ENCODE peak calls at places on chromosomes 5 and 9, in four cellular contexts. Z, T, U and I are unnamed samples.
A peak's percentile ranks its signal among the peaks of the same experiment; 100 is the strongest.

GRCh38 chr5:131230406-131230805 is 33.4 kb upstream of the CDC42SE2 start:
- DNase-seq in U (no peak), Z (no peak), T (no peak), I (no peak)

GRCh38 chr9:79609468-79610018 is 37.8 kb downstream of the TLE4 start:
- DNase-seq in U (no peak), Z (no peak), T (no peak), I (no peak)

GRCh38 chr5:117455236-117456233 is 880.9 kb upstream of the SEMA6A start:
- DNase-seq in U (no peak), Z (peak; percentile 33), T (no peak), I (no peak)

GRCh38 chr5:122439645-122440044 is 127.6 kb downstream of the SNCAIP start:
- DNase-seq in U (no peak), T (no peak), Z (no peak), I (no peak)

GRCh38 chr5:28403846-28404245 is 1365.5 kb upstream of the CDH9 start:
- DNase-seq in Z (no peak), U (peak; percentile 74), T (no peak), I (no peak)

GRCh38 chr5:16663848-16664247 is 47.1 kb upstream of the RETREG1 start:
- DNase-seq in T (no peak), U (no peak), Z (no peak), I (no peak)

GRCh38 chr5:89268460-89268859 is 385.5 kb upstream of the MEF2C start:
- DNase-seq in T (no peak), Z (no peak), U (no peak), I (no peak)

GRCh38 chr5:141208478-141208877 is at the start of gene PCDHB12:
- DNase-seq in T (no peak), U (no peak), Z (peak; percentile 11), I (peak; percentile 37)

GRCh38 chr5:82813951-82814350 is 263.2 kb downstream of the TMEM167A start:
- DNase-seq in Z (no peak), U (no peak), T (no peak), I (no peak)

GRCh38 chr5:45694255-45694834 is 1.8 kb downstream of the HCN1 start:
- DNase-seq in U (no peak), Z (peak; percentile 34), T (no peak), I (no peak)

GRCh38 chr5:88396635-88397285 is 128.1 kb upstream of the TMEM161B start:
- DNase-seq in Z (no peak), T (no peak), U (no peak), I (no peak)

GRCh38 chr9:107693620-107694326 is 204.2 kb upstream of the KLF4 start:
- DNase-seq in T (no peak), Z (no peak), U (peak; percentile 85), I (no peak)

GRCh38 chr5:132205385-132206125 is 22.1 kb downstream of the P4HA2 start:
- DNase-seq in T (peak; percentile 2), U (peak; percentile 26), Z (no peak), I (peak; percentile 56)

GRCh38 chr9:4197548-4197947 is 102.3 kb downstream of the GLIS3 start:
- DNase-seq in U (no peak), Z (no peak), T (no peak), I (no peak)

GRCh38 chr9:103789686-103790085 is 304.4 kb upstream of the SMC2 start:
- DNase-seq in Z (no peak), U (no peak), T (no peak), I (no peak)

GRCh38 chr5:81856948-81857928 is 106.3 kb upstream of the SSBP2 start:
- DNase-seq in U (peak; percentile 10), Z (peak; percentile 46), T (peak; percentile 52), I (no peak)

GRCh38 chr9:70902171-70902570 is 219.2 kb downstream of the TRPM3 start:
- DNase-seq in U (peak; percentile 49), Z (no peak), T (no peak), I (no peak)

GRCh38 chr5:17411436-17411835 is 86.6 kb upstream of the TAF11L2 start:
- DNase-seq in Z (no peak), U (peak; percentile 30), T (no peak), I (no peak)

GRCh38 chr5:473344-474192 is 30.6 kb downstream of the EXOC3 start:
- DNase-seq in T (peak; percentile 13), Z (peak; percentile 44), U (peak; percentile 47), I (peak; percentile 57)

GRCh38 chr9:19876569-19877316 is 87.9 kb upstream of the SLC24A2 start:
- DNase-seq in Z (no peak), U (no peak), T (no peak), I (no peak)

GRCh38 chr5:92969781-92970237 is 611.2 kb downstream of the NR2F1-AS1 start:
- DNase-seq in T (no peak), Z (no peak), U (peak; percentile 40), I (no peak)

GRCh38 chr5:75601567-75601966 is 9.7 kb upstream of the ANKDD1B start:
- DNase-seq in Z (no peak), U (no peak), T (no peak), I (no peak)

GRCh38 chr5:18069790-18070189 is 435.5 kb downstream of the TAF11L14 start:
- DNase-seq in U (no peak), Z (no peak), T (no peak), I (no peak)

GRCh38 chr9:93501406-93501805 is 48.0 kb upstream of the FAM120AOS start:
- DNase-seq in T (no peak), U (peak; percentile 9), Z (no peak), I (no peak)

GRCh38 chr9:3824062-3824461 is 298.3 kb upstream of the RFX3 start:
- DNase-seq in U (no peak), Z (no peak), T (no peak), I (no peak)

GRCh38 chr5:115169392-115170127 is at the start of gene TRIM36:
- DNase-seq in U (peak; percentile 89), T (peak; percentile 83), Z (peak; percentile 97), I (peak; percentile 99)
- TF ChIP-seq CTCF in U (peak; percentile 13), T (no peak), Z (no peak), I (no peak)

DNA sequence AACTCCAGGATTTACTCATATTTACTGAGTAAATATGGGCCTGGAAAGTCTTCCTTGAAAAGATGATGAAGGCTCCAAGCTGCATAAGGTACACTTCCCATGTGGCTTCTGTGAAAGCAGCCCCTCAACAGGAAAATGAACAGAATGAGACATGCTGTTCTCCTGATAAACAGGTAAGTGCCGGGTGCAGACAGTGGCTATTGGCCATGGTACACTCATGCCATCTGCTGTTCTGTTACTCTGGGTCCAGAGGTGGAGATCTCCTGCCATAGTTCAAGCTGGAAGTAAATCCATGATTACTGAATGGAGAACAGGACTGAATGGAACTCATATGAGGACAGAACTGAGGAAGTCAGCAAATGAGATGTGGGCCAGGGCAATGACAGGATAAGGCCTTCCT is 103.6 kb downstream of the SLIT3 start:
- DNase-seq in Z (no peak), U (no peak), T (no peak), I (no peak)
- TF ChIP-seq CTCF in Z (no peak), U (no peak), T (no peak), I (no peak)

GRCh38 chr5:32265902-32266301 is 46.8 kb downstream of the MTMR12 start:
- DNase-seq in T (no peak), Z (no peak), U (no peak), I (no peak)

GRCh38 chr5:32274548-32275420 is 38.0 kb downstream of the MTMR12 start:
- DNase-seq in U (no peak), Z (peak; percentile 30), T (no peak), I (no peak)

GRCh38 chr5:32270946-32271345 is 41.8 kb downstream of the MTMR12 start:
- DNase-seq in T (no peak), U (no peak), Z (no peak), I (no peak)

GRCh38 chr5:32272746-32273145 is 40.0 kb downstream of the MTMR12 start:
- DNase-seq in U (no peak), Z (no peak), T (no peak), I (no peak)

GRCh38 chr5:32270178-32270577 is 42.6 kb downstream of the MTMR12 start:
- DNase-seq in U (no peak), T (no peak), Z (no peak), I (no peak)
- TF ChIP-seq CTCF in U (no peak), T (no peak), Z (no peak), I (no peak)

DNA sequence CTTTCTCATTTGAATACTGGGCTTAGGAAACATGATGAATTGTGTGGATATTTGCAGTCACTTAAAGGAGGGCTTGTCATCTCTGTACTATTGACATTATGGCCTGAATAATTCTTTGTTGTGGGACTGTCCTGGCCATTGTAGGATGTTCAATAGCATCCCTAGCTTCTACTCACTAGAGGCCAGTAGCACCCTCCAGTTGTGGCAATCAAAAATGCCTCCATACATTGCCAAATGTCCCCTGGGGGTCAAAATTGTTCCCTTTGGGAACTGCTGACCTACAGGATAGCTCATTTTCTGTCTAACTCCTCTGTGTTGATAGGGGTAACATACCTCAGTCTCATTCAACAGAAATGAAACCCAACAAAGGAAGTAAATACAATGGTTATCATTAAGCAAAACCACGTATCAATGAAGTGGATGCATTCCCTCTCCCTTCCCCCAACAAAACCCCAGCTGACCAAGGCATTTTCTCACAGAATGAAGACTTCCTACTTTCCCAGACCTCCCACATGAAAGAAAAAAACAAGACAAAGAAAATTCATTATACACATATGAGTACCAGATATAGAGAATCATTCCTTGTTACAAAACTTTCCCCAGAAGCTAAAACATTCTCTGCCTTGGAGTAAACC is 18.1 kb downstream of the FYB1 start:
- DNase-seq in U (no peak), T (no peak), Z (no peak), I (no peak)
- TF ChIP-seq CTCF in U (no peak), T (no peak), Z (no peak), I (no peak)

GRCh38 chr5:135398855-135399837 is at the start of gene MACROH2A1:
- DNase-seq in Z (peak; percentile 88), U (peak; percentile 83), T (peak; percentile 81), I (peak; percentile 92)
- TF ChIP-seq CTCF in Z (no peak), U (no peak), T (no peak), I (no peak)

GRCh38 chr9:127197186-127197860 is 67.3 kb upstream of the GARNL3 start:
- DNase-seq in U (no peak), T (no peak), Z (no peak), I (no peak)
- TF ChIP-seq CTCF in U (no peak), T (no peak), Z (no peak), I (no peak)

DNA sequence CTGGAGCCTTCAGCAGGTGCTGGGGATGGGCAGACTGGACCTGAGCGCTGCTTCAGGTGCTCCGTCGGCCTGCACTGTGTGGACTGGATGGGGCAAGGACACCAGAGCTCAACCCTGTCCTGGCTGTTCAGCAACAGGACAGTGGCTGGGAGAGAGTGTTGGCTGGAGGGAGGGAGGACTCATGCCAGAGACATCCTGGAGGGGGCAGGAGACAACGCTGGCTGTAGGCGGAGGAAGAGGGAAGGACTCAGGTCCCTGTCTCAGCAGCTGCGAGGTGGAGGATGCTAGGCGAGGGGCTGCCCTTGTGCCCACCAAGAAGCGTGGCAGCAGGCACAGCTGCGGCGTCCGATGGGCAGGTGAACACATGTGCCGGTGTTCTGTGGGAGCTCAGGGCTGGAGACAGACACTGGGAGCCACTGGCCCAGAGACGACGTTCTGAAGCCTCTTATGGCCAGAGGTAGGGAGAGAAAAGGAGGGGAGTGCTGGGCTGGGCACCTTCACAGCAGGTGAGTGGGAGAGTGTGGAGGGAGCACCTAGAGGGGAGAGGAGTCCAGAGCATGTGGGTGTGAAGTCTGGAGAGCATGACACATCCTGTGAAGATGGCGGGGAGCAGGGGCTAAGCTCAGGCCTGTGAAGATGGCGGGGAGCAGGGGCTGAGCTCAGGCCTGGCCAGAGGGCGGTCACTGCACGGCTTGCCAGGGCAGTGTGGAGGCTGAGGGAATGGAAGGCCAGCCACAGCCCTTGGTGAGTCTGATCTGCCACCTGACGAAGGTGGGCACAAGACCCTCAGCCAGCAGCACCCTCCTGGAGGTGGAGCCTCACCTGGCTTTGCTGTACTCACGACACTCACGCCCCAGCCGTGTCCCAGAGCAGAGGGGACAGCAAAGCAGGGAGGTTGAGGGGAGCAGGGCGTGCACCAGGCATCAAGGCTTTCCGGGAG is 79.1 kb upstream of the FCN1 start:
- DNase-seq in U (no peak), T (no peak), Z (no peak), I (no peak)
- TF ChIP-seq CTCF in U (no peak), T (no peak), Z (no peak), I (no peak)